ENCODE peak calls at places on chromosome 13, in four cellular contexts. H is activated naive CD4-positive, alpha-beta T cell; D is RKO; I is RWPE1. T is an unnamed sample.

GRCh38 chr13:49975826-49976225 is 21.0 kb upstream of the TRIM13 start:
- DNase-seq in H (no peak), I (no peak), D (no peak), T (no peak)

GRCh38 chr13:35720690-35721554 is 244.4 kb upstream of the MAB21L1 start:
- DNase-seq in I (peak), D (peak), H (peak), T (peak)

GRCh38 chr13:80972857-80973478 is 632.0 kb upstream of the SPRY2 start:
- DNase-seq in D (no peak), H (no peak), I (no peak), T (no peak)

GRCh38 chr13:41694902-41695301 is 237.6 kb downstream of the RGCC start:
- DNase-seq in I (peak), D (peak), H (no peak), T (peak)

GRCh38 chr13:110242615-110243014 is 64.3 kb downstream of the COL4A1 start:
- DNase-seq in I (no peak), D (no peak), H (no peak), T (no peak)

GRCh38 chr13:48621056-48621455 is 32.7 kb upstream of the CYSLTR2 start:
- DNase-seq in D (no peak), H (no peak), I (no peak), T (no peak)

GRCh38 chr13:113168211-113168610 is 9.8 kb downstream of the PROZ start:
- DNase-seq in I (no peak), D (no peak), H (no peak), T (no peak)

GRCh38 chr13:28641600-28641926 is 17.4 kb upstream of the POMP start:
- DNase-seq in H (no peak), I (no peak), D (no peak), T (no peak)

GRCh38 chr13:53137777-53138176 is 109.2 kb downstream of the OLFM4 start:
- DNase-seq in I (peak), D (peak), H (no peak), T (no peak)

GRCh38 chr13:46288570-46289259 is 77.0 kb downstream of the LRRC63 start:
- DNase-seq in H (no peak), D (peak), I (peak), T (peak)

GRCh38 chr13:43872181-43872580 is 7.4 kb downstream of the CCDC122 start:
- DNase-seq in I (no peak), D (no peak), H (no peak), T (no peak)

GRCh38 chr13:45303866-45304265 is 37.1 kb downstream of the TPT1 start:
- DNase-seq in H (no peak), I (no peak), D (no peak), T (no peak)

GRCh38 chr13:97448503-97449251 is 14.7 kb downstream of the RAP2A start:
- DNase-seq in D (no peak), H (no peak), I (no peak), T (peak)

GRCh38 chr13:25085125-25085742 is 10.7 kb upstream of the PABPC3 start:
- DNase-seq in H (no peak), D (peak), I (peak), T (peak)

GRCh38 chr13:40599146-40599545 is 67.3 kb downstream of the FOXO1 start:
- DNase-seq in D (no peak), H (no peak), I (no peak), T (no peak)

GRCh38 chr13:113178896-113179167 is 20.4 kb downstream of the PROZ start:
- DNase-seq in D (no peak), I (no peak), H (no peak), T (no peak)

GRCh38 chr13:24008679-24009078 is 111.4 kb upstream of the C1QTNF9B start:
- DNase-seq in H (no peak), D (no peak), I (no peak), T (no peak)

GRCh38 chr13:38863536-38863935 is 127.1 kb downstream of the STOML3 start:
- DNase-seq in H (no peak), D (no peak), I (no peak), T (no peak)

GRCh38 chr13:113951246-113951999 is 22.5 kb downstream of the C13orf46 start:
- DNase-seq in H (no peak), I (peak), D (peak), T (no peak)

GRCh38 chr13:40776681-40777165 is 5.7 kb upstream of the MRPS31 start:
- DNase-seq in H (no peak), I (no peak), D (peak), T (no peak)

GRCh38 chr13:26425439-26426358 is 131.8 kb upstream of the WASF3 start:
- DNase-seq in H (no peak), D (no peak), I (no peak), T (no peak)

GRCh38 chr13:113040031-113040430 is 65.6 kb upstream of the F7 start:
- DNase-seq in D (no peak), I (no peak), H (no peak), T (no peak)

GRCh38 chr13:73293902-73294523 is 235.2 kb downstream of the KLF5 start:
- DNase-seq in I (no peak), H (no peak), D (no peak), T (no peak)

GRCh38 chr13:97468331-97468730 is 34.4 kb downstream of the RAP2A start:
- DNase-seq in H (no peak), D (no peak), I (no peak), T (no peak)

GRCh38 chr13:43787998-43788397 is 1.2 kb upstream of the ENOX1 start:
- DNase-seq in D (no peak), H (no peak), I (no peak), T (no peak)

GRCh38 chr13:30257433-30258099 is 49.8 kb downstream of the KATNAL1 start:
- DNase-seq in D (no peak), H (no peak), I (no peak), T (no peak)

GRCh38 chr13:44576396-44577235 is 486 bp upstream of the TSC22D1 start:
- DNase-seq in H (peak), I (peak), D (peak), T (no peak)

GRCh38 chr13:23956106-23956505 is 58.8 kb upstream of the C1QTNF9B start:
- DNase-seq in D (no peak), I (peak), H (no peak), T (peak)

GRCh38 chr13:101306773-101307172 is 109.5 kb downstream of the NALCN start:
- DNase-seq in I (no peak), H (no peak), D (no peak), T (no peak)

GRCh38 chr13:40026741-40027140 is 371.3 kb downstream of the COG6 start:
- DNase-seq in I (no peak), H (peak), D (no peak), T (no peak)

GRCh38 chr13:67221630-67222226 is 8.4 kb downstream of the PCDH9 start:
- DNase-seq in H (no peak), I (no peak), D (no peak), T (no peak)

GRCh38 chr13:31038834-31039552 is 106.5 kb downstream of the TEX26 start:
- DNase-seq in H (no peak), D (no peak), I (no peak), T (peak)

GRCh38 chr13:33869005-33869404 is 51.1 kb downstream of the RFC3 start:
- DNase-seq in I (no peak), D (no peak), H (no peak), T (peak)

T was measured in ACHN.